ENCODE peak calls at places on chromosomes 4 and X, in four cellular contexts. U is WTC11, I is GM12878, A is K562. R is an unnamed sample.

GRCh38 chr4:97987019-97987648 is 156.1 kb downstream of the STPG2 start:
- DNase-seq in U (no peak), I (no peak), A (no peak), R (peak)

GRCh38 chr4:8844976-8845690 is 26.5 kb downstream of the HMX1 start:
- DNase-seq in U (no peak), I (no peak), A (no peak), R (no peak)

GRCh38 chrX:25650216-25650615 is 487.9 kb upstream of the MAGEB18 start:
- DNase-seq in U (no peak), I (no peak), A (no peak), R (no peak)

GRCh38 chr4:115110191-115111166 is 2.9 kb downstream of the NDST4 start:
- DNase-seq in U (no peak), I (no peak), A (no peak), R (no peak)

GRCh38 chr4:139857021-139857420 is 191.4 kb downstream of the MGST2 start:
- DNase-seq in U (no peak), I (no peak), A (no peak), R (peak)

GRCh38 chrX:132833373-132833772 is 125.1 kb downstream of the HS6ST2 start:
- DNase-seq in U (no peak), I (no peak), A (no peak), R (no peak)

GRCh38 chr4:144174401-144175067 is 34.0 kb upstream of the GYPA start:
- DNase-seq in U (no peak), I (peak), A (peak), R (peak)

GRCh38 chr4:39169426-39169825 is 12.9 kb upstream of the WDR19 start:
- DNase-seq in U (no peak), I (no peak), A (no peak), R (no peak)

GRCh38 chrX:119570351-119570835 is 4.0 kb upstream of the UBE2A start:
- DNase-seq in U (no peak), I (no peak), A (no peak), R (no peak)

GRCh38 chrX:118727686-118728339 is 407 bp downstream of the IL13RA1 start:
- DNase-seq in U (peak), I (no peak), A (peak), R (peak)

GRCh38 chr4:37132351-37132989 is 112.1 kb upstream of the NWD2 start:
- DNase-seq in U (no peak), I (no peak), A (no peak), R (no peak)

GRCh38 chr4:73603854-73604584 is 16.2 kb downstream of the RASSF6 start:
- DNase-seq in U (no peak), I (no peak), A (no peak), R (no peak)

GRCh38 chr4:121370729-121371325 is 10.0 kb downstream of the QRFPR start:
- DNase-seq in U (peak), I (no peak), A (peak), R (peak)

GRCh38 chr4:114021445-114021844 is 42.0 kb upstream of the ARSJ start:
- DNase-seq in U (no peak), I (no peak), A (no peak), R (no peak)

GRCh38 chr4:140690093-140690492 is 66.1 kb downstream of the TBC1D9 start:
- DNase-seq in U (no peak), I (no peak), A (no peak), R (no peak)

GRCh38 chr4:80045831-80046230 is 27.2 kb downstream of the ANTXR2 start:
- DNase-seq in U (no peak), I (no peak), A (no peak), R (no peak)

GRCh38 chr4:183846951-183847350 is 58.2 kb upstream of the STOX2 start:
- DNase-seq in U (no peak), I (no peak), A (no peak), R (no peak)
- TF ChIP-seq MAX in U (no peak), I (no peak), A (no peak), R (no peak)

GRCh38 chrX:23883737-23884354 is 23.9 kb downstream of the APOO start:
- DNase-seq in U (no peak), I (no peak), A (peak), R (peak)
- TF ChIP-seq TCF7 in U (no peak), I (no peak), A (no peak), R (no peak)

GRCh38 chrX:11998944-11999343 is 139.3 kb upstream of the FRMPD4 start:
- DNase-seq in U (no peak), I (no peak), A (no peak), R (no peak)

GRCh38 chrX:12007881-12008280 is 130.4 kb upstream of the FRMPD4 start:
- DNase-seq in U (no peak), I (no peak), A (no peak), R (no peak)

DNA sequence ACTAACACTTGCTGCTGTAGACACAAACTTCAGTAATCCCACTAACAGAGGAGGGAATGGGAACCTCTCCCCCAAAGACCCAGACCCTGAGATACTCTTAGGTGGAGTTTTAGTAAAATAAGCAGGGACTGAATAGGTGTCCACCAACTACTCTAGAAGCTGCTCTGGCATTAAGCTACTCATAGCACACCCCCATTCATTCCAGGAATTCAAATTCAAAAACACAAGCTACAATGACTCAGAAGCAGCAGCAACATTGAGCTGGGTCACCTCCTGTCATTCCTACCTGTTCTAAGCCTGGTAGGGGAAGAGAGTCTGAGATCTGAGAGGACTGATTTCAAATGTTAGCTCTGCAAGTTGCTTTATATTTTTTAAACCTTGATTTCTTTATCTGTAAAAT is 135.4 kb upstream of the FRMPD4 start:
- DNase-seq in U (no peak), I (no peak), A (no peak), R (no peak)
- TF ChIP-seq MAX in U (no peak), I (no peak), A (no peak), R (no peak)

DNA sequence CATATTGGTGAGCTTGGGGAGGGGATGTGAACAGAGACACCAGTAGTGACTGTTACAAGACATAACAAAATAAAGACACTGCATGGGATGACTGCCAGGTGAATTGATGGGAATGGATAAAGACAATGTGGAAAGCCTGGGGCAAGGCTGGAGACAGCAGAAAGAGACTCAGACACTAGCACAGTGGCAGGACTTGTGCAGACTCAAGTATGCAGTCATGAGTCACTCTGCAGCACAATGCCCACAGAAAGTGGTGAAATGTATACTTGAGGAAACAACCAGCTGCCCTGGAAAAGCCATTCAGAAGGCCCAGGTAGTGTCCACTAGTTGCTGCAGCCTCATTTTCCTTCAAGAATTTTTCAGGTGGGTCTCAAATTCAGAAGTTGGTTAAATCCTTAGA is 452.3 kb downstream of the MID1IP1 start:
- DNase-seq in U (no peak), I (no peak), A (no peak), R (no peak)
- TF ChIP-seq TCF7 in U (no peak), I (no peak), A (no peak), R (no peak)

DNA sequence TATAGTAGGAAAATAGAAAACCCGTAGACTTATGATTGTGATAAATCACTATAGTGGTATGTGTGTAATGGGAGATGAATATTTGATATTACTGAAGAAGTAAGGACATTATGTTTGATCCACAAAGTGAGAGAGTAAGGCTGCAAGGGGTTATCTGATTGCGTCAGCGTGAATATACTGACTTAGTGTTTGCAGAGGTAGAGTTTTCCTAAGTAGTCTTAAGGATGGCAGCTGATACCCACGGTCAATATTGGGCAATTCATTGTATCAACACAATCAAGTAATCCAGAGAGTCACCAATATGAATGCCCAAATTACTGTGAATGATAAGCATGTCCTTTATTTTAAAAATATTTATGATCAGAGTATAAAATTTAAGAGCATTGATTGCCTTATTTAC is 83.7 kb downstream of the SPOCK3 start:
- DNase-seq in U (no peak), I (no peak), A (no peak), R (no peak)
- TF ChIP-seq MAX in U (no peak), I (no peak), A (no peak), R (no peak)

GRCh38 chr4:5870220-5870619 is 22.7 kb downstream of the CRMP1 start:
- DNase-seq in U (no peak), I (no peak), A (no peak), R (no peak)

GRCh38 chr4:5870701-5871100 is 22.2 kb downstream of the CRMP1 start:
- DNase-seq in U (no peak), I (no peak), A (no peak), R (no peak)

GRCh38 chr4:5878359-5878758 is 14.5 kb downstream of the CRMP1 start:
- DNase-seq in U (no peak), I (no peak), A (no peak), R (no peak)

GRCh38 chr4:5874811-5875465 is 17.9 kb downstream of the CRMP1 start:
- DNase-seq in U (peak), I (no peak), A (no peak), R (no peak)
- TF ChIP-seq TCF7 in U (no peak), I (no peak), A (no peak), R (no peak)

GRCh38 chr4:101954351-101954750 is 163.8 kb downstream of the BANK1 start:
- DNase-seq in U (no peak), I (no peak), A (no peak), R (no peak)
- TF ChIP-seq MAX in U (no peak), I (no peak), A (no peak), R (no peak)

GRCh38 chr4:59818656-59819055 is 1381.5 kb upstream of the ADGRL3 start:
- DNase-seq in U (no peak), I (peak), A (no peak), R (no peak)

DNA sequence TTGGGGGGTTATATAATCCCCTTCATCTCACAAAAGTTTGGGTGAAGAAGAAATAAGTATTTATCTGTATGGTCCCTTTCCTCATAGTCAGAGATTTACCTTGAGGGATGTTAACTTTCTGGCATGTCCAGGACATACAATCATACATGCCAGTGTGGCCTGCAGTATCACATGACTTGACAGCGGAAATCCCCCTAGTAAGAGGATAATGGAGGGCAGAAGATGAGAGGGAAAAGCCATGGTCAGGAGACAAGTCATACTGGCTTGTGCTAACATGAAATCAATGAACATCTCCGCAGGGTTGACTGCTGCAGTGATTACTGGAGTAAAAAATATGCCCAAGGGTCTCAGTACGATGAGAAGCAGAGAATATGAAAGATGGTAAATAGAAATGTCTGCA is 1385.7 kb upstream of the ADGRL3 start:
- DNase-seq in U (no peak), I (no peak), A (no peak), R (no peak)
- TF ChIP-seq TCF7 in U (no peak), I (no peak), A (no peak), R (no peak)